ENCODE peak calls at places on chromosomes 7 and 10, in ten cellular contexts. One of them, this sample, is unnamed.

GRCh38 chr7:142153400-142153799 is 41.9 kb downstream of the MGAM2 start:
- DNase-seq in uterus: no peak
- DNase-seq in sigmoid colon: no peak
- DNase-seq in fibroblast of lung: peak; percentile 11
- DNase-seq in left ventricle myocardium inferior: no peak
- DNase-seq in PC-9: peak; percentile 19
- DNase-seq in transverse colon: peak; percentile 25
- DNase-seq in colonic mucosa: no peak
- DNase-seq in GM23338: no peak
- DNase-seq in breast epithelium: no peak
- DNase-seq in this sample: peak; percentile 33

GRCh38 chr10:131090761-131091661 is 220.5 kb downstream of the TCERG1L start:
- DNase-seq in transverse colon: no peak
- DNase-seq in uterus: no peak
- DNase-seq in colonic mucosa: no peak
- DNase-seq in left ventricle myocardium inferior: no peak
- DNase-seq in GM23338: no peak
- DNase-seq in fibroblast of lung: no peak
- DNase-seq in sigmoid colon: no peak
- DNase-seq in breast epithelium: no peak
- DNase-seq in PC-9: no peak
- DNase-seq in this sample: no peak

GRCh38 chr10:74586088-74586585 is 240.3 kb upstream of the KAT6B start:
- DNase-seq in uterus: peak; percentile 41
- DNase-seq in breast epithelium: no peak
- DNase-seq in GM23338: no peak
- DNase-seq in PC-9: peak; percentile 7
- DNase-seq in sigmoid colon: no peak
- DNase-seq in left ventricle myocardium inferior: no peak
- DNase-seq in fibroblast of lung: peak; percentile 20
- DNase-seq in transverse colon: no peak
- DNase-seq in colonic mucosa: no peak
- DNase-seq in this sample: no peak

GRCh38 chr7:80335473-80336232 is 176.2 kb downstream of the GNAT3 start:
- DNase-seq in fibroblast of lung: no peak
- DNase-seq in transverse colon: peak; percentile 61
- DNase-seq in PC-9: no peak
- DNase-seq in colonic mucosa: peak; percentile 58
- DNase-seq in left ventricle myocardium inferior: no peak
- DNase-seq in GM23338: no peak
- DNase-seq in sigmoid colon: no peak
- DNase-seq in breast epithelium: no peak
- DNase-seq in uterus: no peak
- DNase-seq in this sample: peak; percentile 23

GRCh38 chr7:100632951-100633717 is 8.2 kb downstream of the TFR2 start:
- DNase-seq in fibroblast of lung: peak; percentile 25
- DNase-seq in transverse colon: peak; percentile 72
- DNase-seq in colonic mucosa: peak; percentile 67
- DNase-seq in breast epithelium: no peak
- DNase-seq in uterus: no peak
- DNase-seq in GM23338: peak; percentile 65
- DNase-seq in PC-9: peak; percentile 73
- DNase-seq in sigmoid colon: peak; percentile 70
- DNase-seq in left ventricle myocardium inferior: no peak
- DNase-seq in this sample: peak; percentile 43

GRCh38 chr10:37860494-37861190 is 3.2 kb upstream of the ZNF248 start:
- DNase-seq in transverse colon: peak; percentile 10
- DNase-seq in fibroblast of lung: peak; percentile 68
- DNase-seq in PC-9: no peak
- DNase-seq in breast epithelium: no peak
- DNase-seq in sigmoid colon: peak; percentile 78
- DNase-seq in uterus: peak; percentile 27
- DNase-seq in GM23338: no peak
- DNase-seq in left ventricle myocardium inferior: no peak
- DNase-seq in colonic mucosa: peak; percentile 19
- DNase-seq in this sample: no peak

GRCh38 chr10:52639652-52640051 is 132.9 kb downstream of the MBL2 start:
- DNase-seq in breast epithelium: no peak
- DNase-seq in fibroblast of lung: peak; percentile 71
- DNase-seq in PC-9: no peak
- DNase-seq in uterus: no peak
- DNase-seq in left ventricle myocardium inferior: no peak
- DNase-seq in sigmoid colon: no peak
- DNase-seq in GM23338: no peak
- DNase-seq in colonic mucosa: no peak
- DNase-seq in transverse colon: no peak
- DNase-seq in this sample: no peak

GRCh38 chr7:64651203-64651602 is 14.7 kb upstream of the ZNF107 start:
- DNase-seq in GM23338: no peak
- DNase-seq in uterus: no peak
- DNase-seq in transverse colon: no peak
- DNase-seq in PC-9: no peak
- DNase-seq in breast epithelium: no peak
- DNase-seq in fibroblast of lung: no peak
- DNase-seq in sigmoid colon: no peak
- DNase-seq in left ventricle myocardium inferior: no peak
- DNase-seq in colonic mucosa: no peak
- DNase-seq in this sample: no peak

GRCh38 chr7:116954443-116954838 is 1.1 kb downstream of the ST7 start:
- DNase-seq in transverse colon: no peak
- DNase-seq in uterus: no peak
- DNase-seq in colonic mucosa: no peak
- DNase-seq in fibroblast of lung: no peak
- DNase-seq in GM23338: no peak
- DNase-seq in sigmoid colon: no peak
- DNase-seq in PC-9: no peak
- DNase-seq in left ventricle myocardium inferior: no peak
- DNase-seq in breast epithelium: no peak
- DNase-seq in this sample: no peak

GRCh38 chr10:95289003-95289920 is 1.5 kb downstream of the PDLIM1 start:
- DNase-seq in PC-9: peak; percentile 47
- DNase-seq in fibroblast of lung: no peak
- DNase-seq in sigmoid colon: no peak
- DNase-seq in colonic mucosa: peak; percentile 68
- DNase-seq in breast epithelium: no peak
- DNase-seq in left ventricle myocardium inferior: no peak
- DNase-seq in GM23338: peak; percentile 82
- DNase-seq in uterus: no peak
- DNase-seq in transverse colon: peak; percentile 70
- DNase-seq in this sample: no peak

GRCh38 chr10:3774018-3774813 is 10.8 kb downstream of the KLF6 start:
- DNase-seq in left ventricle myocardium inferior: no peak
- DNase-seq in uterus: no peak
- DNase-seq in colonic mucosa: peak; percentile 17
- DNase-seq in transverse colon: no peak
- DNase-seq in GM23338: no peak
- DNase-seq in breast epithelium: no peak
- DNase-seq in PC-9: no peak
- DNase-seq in sigmoid colon: no peak
- DNase-seq in fibroblast of lung: peak; percentile 37
- DNase-seq in this sample: no peak

GRCh38 chr10:113612154-113612553 is 51.7 kb downstream of the NRAP start:
- DNase-seq in left ventricle myocardium inferior: peak; percentile 43
- DNase-seq in uterus: no peak
- DNase-seq in breast epithelium: peak; percentile 26
- DNase-seq in fibroblast of lung: no peak
- DNase-seq in colonic mucosa: no peak
- DNase-seq in sigmoid colon: no peak
- DNase-seq in transverse colon: no peak
- DNase-seq in GM23338: no peak
- DNase-seq in PC-9: no peak
- DNase-seq in this sample: no peak

GRCh38 chr10:111821876-111822275 is 361.7 kb downstream of the GPAM start:
- DNase-seq in GM23338: no peak
- DNase-seq in sigmoid colon: no peak
- DNase-seq in fibroblast of lung: no peak
- DNase-seq in PC-9: no peak
- DNase-seq in transverse colon: no peak
- DNase-seq in breast epithelium: no peak
- DNase-seq in left ventricle myocardium inferior: no peak
- DNase-seq in uterus: no peak
- DNase-seq in colonic mucosa: no peak
- DNase-seq in this sample: no peak

GRCh38 chr7:30469303-30469702 is 9.3 kb downstream of the NOD1 start:
- DNase-seq in fibroblast of lung: peak; percentile 100
- DNase-seq in left ventricle myocardium inferior: peak; percentile 77
- DNase-seq in sigmoid colon: peak; percentile 88
- DNase-seq in GM23338: peak; percentile 96
- DNase-seq in colonic mucosa: peak; percentile 67
- DNase-seq in breast epithelium: peak; percentile 93
- DNase-seq in uterus: peak; percentile 87
- DNase-seq in transverse colon: peak; percentile 71
- DNase-seq in PC-9: peak; percentile 49
- DNase-seq in this sample: peak; percentile 91

GRCh38 chr10:73995035-73995358 is 2.9 kb upstream of the VCL start:
- DNase-seq in GM23338: no peak
- DNase-seq in uterus: no peak
- DNase-seq in sigmoid colon: no peak
- DNase-seq in fibroblast of lung: no peak
- DNase-seq in transverse colon: no peak
- DNase-seq in breast epithelium: no peak
- DNase-seq in colonic mucosa: no peak
- DNase-seq in PC-9: no peak
- DNase-seq in left ventricle myocardium inferior: no peak
- DNase-seq in this sample: no peak

GRCh38 chr7:91465595-91466061 is 201.4 kb downstream of the FZD1 start:
- DNase-seq in PC-9: no peak
- DNase-seq in transverse colon: no peak
- DNase-seq in fibroblast of lung: peak; percentile 45
- DNase-seq in colonic mucosa: no peak
- DNase-seq in breast epithelium: no peak
- DNase-seq in uterus: no peak
- DNase-seq in sigmoid colon: no peak
- DNase-seq in left ventricle myocardium inferior: no peak
- DNase-seq in GM23338: no peak
- DNase-seq in this sample: no peak

GRCh38 chr10:19815478-19816419 is 483 bp upstream of the PLXDC2 start:
- DNase-seq in fibroblast of lung: peak; percentile 89
- DNase-seq in GM23338: peak; percentile 91
- DNase-seq in breast epithelium: peak; percentile 77
- DNase-seq in left ventricle myocardium inferior: peak; percentile 79
- DNase-seq in sigmoid colon: peak; percentile 91
- DNase-seq in PC-9: no peak
- DNase-seq in transverse colon: peak; percentile 78
- DNase-seq in colonic mucosa: peak; percentile 77
- DNase-seq in uterus: peak; percentile 86
- DNase-seq in this sample: peak; percentile 93

DNA sequence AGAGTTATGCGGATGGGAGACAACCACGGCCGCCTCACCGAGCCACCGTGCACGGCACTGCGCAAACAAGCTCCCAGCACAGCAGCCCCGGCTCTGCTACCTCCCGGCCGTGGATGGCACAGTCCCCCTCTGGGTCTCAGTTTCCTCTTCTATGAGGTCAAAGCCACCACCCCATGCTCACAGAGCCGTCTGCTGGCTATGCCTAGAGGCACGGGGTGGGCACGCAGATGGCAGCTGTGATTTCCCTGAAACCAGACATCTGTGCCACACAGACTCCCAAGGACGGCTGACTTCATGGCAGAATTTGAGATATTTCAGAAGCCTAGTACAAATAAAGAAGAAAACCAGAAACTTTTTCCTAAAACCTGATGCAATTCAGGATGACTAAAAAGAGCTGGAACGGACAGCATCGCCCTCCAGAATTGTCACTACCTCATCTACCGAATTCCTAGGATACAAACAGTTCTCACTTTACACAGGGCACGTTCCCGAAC is 73.2 kb downstream of the AMZ1 start:
- DNase-seq in colonic mucosa: no peak
- DNase-seq in uterus: no peak
- DNase-seq in PC-9: no peak
- DNase-seq in breast epithelium: no peak
- DNase-seq in transverse colon: no peak
- DNase-seq in fibroblast of lung: no peak
- DNase-seq in sigmoid colon: no peak
- DNase-seq in GM23338: no peak
- DNase-seq in left ventricle myocardium inferior: no peak
- DNase-seq in this sample: no peak
- H3K4me1 ChIP-seq in colonic mucosa: peaks cover 24% of the 10 kb centered on the region
- H3K4me1 ChIP-seq in uterus: peaks cover 32% of the 10 kb centered on the region
- H3K4me1 ChIP-seq in PC-9: peaks cover 51% of the 10 kb centered on the region
- H3K4me1 ChIP-seq in breast epithelium: peaks cover 25% of the 10 kb centered on the region
- H3K4me1 ChIP-seq in transverse colon: peaks cover 38% of the 10 kb centered on the region
- H3K4me1 ChIP-seq in fibroblast of lung: peaks cover 58% of the 10 kb centered on the region
- H3K4me1 ChIP-seq in sigmoid colon: no peaks in the 10 kb centered on the region
- H3K4me1 ChIP-seq in GM23338: peaks cover 14% of the 10 kb centered on the region
- H3K4me1 ChIP-seq in left ventricle myocardium inferior: peaks cover 76% of the 10 kb centered on the region
- H3K4me1 ChIP-seq in this sample: peaks cover 68% of the 10 kb centered on the region

GRCh38 chr10:125118701-125119100 is 41.7 kb downstream of the CTBP2 start:
- DNase-seq in transverse colon: no peak
- DNase-seq in breast epithelium: no peak
- DNase-seq in uterus: no peak
- DNase-seq in PC-9: no peak
- DNase-seq in left ventricle myocardium inferior: no peak
- DNase-seq in colonic mucosa: no peak
- DNase-seq in fibroblast of lung: no peak
- DNase-seq in sigmoid colon: peak; percentile 59
- DNase-seq in GM23338: no peak
- DNase-seq in this sample: no peak
- H3K27ac ChIP-seq in transverse colon: peak overlapping the region; percentile 61
- H3K27ac ChIP-seq in breast epithelium: peak overlapping the region; percentile 83
- H3K27ac ChIP-seq in uterus: peak overlapping the region; percentile 71
- H3K27ac ChIP-seq in PC-9: no peak overlapping the region
- H3K27ac ChIP-seq in left ventricle myocardium inferior: peak overlapping the region; percentile 74
- H3K27ac ChIP-seq in colonic mucosa: no peak overlapping the region
- H3K27ac ChIP-seq in fibroblast of lung: peak overlapping the region; percentile 42
- H3K27ac ChIP-seq in sigmoid colon: peak overlapping the region; percentile 63
- H3K27ac ChIP-seq in GM23338: no peak overlapping the region
- H3K27ac ChIP-seq in this sample: peak overlapping the region; percentile 70

GRCh38 chr7:33753881-33754525 is 151.3 kb upstream of the BMPER start:
- DNase-seq in PC-9: no peak
- DNase-seq in left ventricle myocardium inferior: no peak
- DNase-seq in fibroblast of lung: no peak
- DNase-seq in colonic mucosa: peak; percentile 38
- DNase-seq in uterus: no peak
- DNase-seq in GM23338: no peak
- DNase-seq in breast epithelium: no peak
- DNase-seq in sigmoid colon: no peak
- DNase-seq in transverse colon: no peak
- DNase-seq in this sample: no peak
- TF ChIP-seq CTCF in PC-9: no peak
- TF ChIP-seq CTCF in left ventricle myocardium inferior: no peak
- TF ChIP-seq CTCF in fibroblast of lung: no peak
- TF ChIP-seq CTCF in colonic mucosa: no peak
- TF ChIP-seq CTCF in uterus: no peak
- TF ChIP-seq CTCF in GM23338: no peak
- TF ChIP-seq CTCF in breast epithelium: no peak
- TF ChIP-seq CTCF in sigmoid colon: no peak
- TF ChIP-seq CTCF in transverse colon: no peak
- TF ChIP-seq CTCF in this sample: no peak

DNA sequence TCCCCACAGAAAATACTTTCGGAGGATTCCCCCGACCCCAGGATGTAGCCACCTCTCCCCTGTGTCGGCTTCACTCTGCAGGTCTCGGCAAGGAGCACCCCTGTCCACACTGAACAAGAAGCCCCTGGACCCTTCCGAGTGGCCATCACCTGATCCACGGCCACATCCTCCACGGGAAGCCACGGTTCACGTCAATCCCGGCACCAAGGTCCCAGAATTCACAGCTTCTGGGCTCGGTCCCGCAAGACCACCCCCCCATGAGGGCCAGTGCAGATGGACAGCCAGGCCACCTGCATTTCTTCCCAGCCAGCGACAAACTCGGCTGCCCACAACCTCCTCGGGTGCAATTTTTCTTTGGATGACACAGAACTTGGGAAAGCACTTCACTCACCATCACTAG is 199.6 kb downstream of the PTPRN2 start:
- DNase-seq in colonic mucosa: no peak
- DNase-seq in transverse colon: no peak
- DNase-seq in sigmoid colon: no peak
- DNase-seq in GM23338: no peak
- DNase-seq in uterus: no peak
- DNase-seq in fibroblast of lung: no peak
- DNase-seq in breast epithelium: no peak
- DNase-seq in PC-9: no peak
- DNase-seq in left ventricle myocardium inferior: no peak
- DNase-seq in this sample: no peak
- H3K4me1 ChIP-seq in colonic mucosa: no peaks in the 10 kb centered on the region
- H3K4me1 ChIP-seq in transverse colon: no peaks in the 10 kb centered on the region
- H3K4me1 ChIP-seq in sigmoid colon: no peaks in the 10 kb centered on the region
- H3K4me1 ChIP-seq in GM23338: no peaks in the 10 kb centered on the region
- H3K4me1 ChIP-seq in uterus: no peaks in the 10 kb centered on the region
- H3K4me1 ChIP-seq in fibroblast of lung: no peaks in the 10 kb centered on the region
- H3K4me1 ChIP-seq in breast epithelium: no peaks in the 10 kb centered on the region
- H3K4me1 ChIP-seq in PC-9: no peaks in the 10 kb centered on the region
- H3K4me1 ChIP-seq in left ventricle myocardium inferior: no peaks in the 10 kb centered on the region
- H3K4me1 ChIP-seq in this sample: no peaks in the 10 kb centered on the region